ENCODE peak calls at places on chromosomes 5 and 9, in seven cellular contexts. V is dorsolateral prefrontal cortex; W is GM12892; E is stimulated activated effector memory CD8-positive, alpha-beta T cell treated with anti-CD3 and anti-CD28 coated beads, Interleukin-12 subunit alpha, Interleukin-12 subunit beta, amount 100 ng/mL, for 72 hours; N is ACHN; Q is AG08395; H is stimulated activated CD8-positive, alpha-beta memory T cell treated with anti-CD3 and anti-CD28 coated beads, Interleukin-4, amount 100 ng/mL, for 4 hours. G is an unnamed sample.
A peak's percentile ranks its signal among the peaks of the same experiment; 100 is the strongest.

GRCh38 chr9:25703826-25704357 is 25.6 kb upstream of the TUSC1 start:
- DNase-seq in V (no peak), W (no peak), E (no peak), N (no peak), Q (no peak), H (no peak), G (no peak)

GRCh38 chr5:7916171-7916804 is 47.3 kb downstream of the MTRR start:
- DNase-seq in V (no peak), W (no peak), E (no peak), N (no peak), Q (no peak), H (no peak), G (peak; percentile 4)

GRCh38 chr5:88824892-88825781 is 57.8 kb downstream of the MEF2C start:
- DNase-seq in V (no peak), W (no peak), E (no peak), N (no peak), Q (peak; percentile 18), H (no peak), G (peak; percentile 50)

GRCh38 chr9:129225815-129226214 is 47.8 kb upstream of the IER5L start:
- DNase-seq in V (no peak), W (no peak), E (peak; percentile 30), N (no peak), Q (peak; percentile 75), H (peak; percentile 14), G (peak; percentile 48)

GRCh38 chr9:114146735-114147134 is 8.6 kb upstream of the COL27A1 start:
- DNase-seq in V (no peak), W (no peak), E (no peak), N (no peak), Q (no peak), H (no peak), G (no peak)

GRCh38 chr5:73120222-73121108 is at the start of gene TMEM171:
- DNase-seq in V (no peak), W (no peak), E (no peak), N (peak; percentile 58), Q (peak; percentile 52), H (no peak), G (no peak)

GRCh38 chr9:8382777-8383527 is 583.4 kb upstream of the DMAC1 start:
- DNase-seq in V (no peak), W (no peak), E (no peak), N (no peak), Q (no peak), H (no peak), G (no peak)

GRCh38 chr9:122201641-122202040 is 27.1 kb downstream of the LHX6 start:
- DNase-seq in V (no peak), W (no peak), E (no peak), N (no peak), Q (peak; percentile 48), H (no peak), G (peak; percentile 28)

GRCh38 chr9:125189011-125189360 is 617 bp downstream of the PPP6C start:
- DNase-seq in V (peak; percentile 14), W (peak; percentile 32), E (peak; percentile 34), N (no peak), Q (peak; percentile 10), H (no peak), G (no peak)

GRCh38 chr5:154351566-154351965 is 94.2 kb upstream of the SAP30L start:
- DNase-seq in V (no peak), W (no peak), E (no peak), N (no peak), Q (no peak), H (no peak), G (no peak)

GRCh38 chr9:16387382-16387781 is 483.1 kb downstream of the BNC2 start:
- DNase-seq in V (no peak), W (no peak), E (no peak), N (no peak), Q (no peak), H (no peak), G (no peak)

GRCh38 chr5:10124287-10124686 is 125.4 kb downstream of the ATPSCKMT start:
- DNase-seq in V (peak; percentile 53), W (no peak), E (no peak), N (no peak), Q (peak; percentile 10), H (no peak), G (no peak)

GRCh38 chr5:143207058-143207457 is 196.4 kb downstream of the NR3C1 start:
- DNase-seq in V (no peak), W (no peak), E (no peak), N (no peak), Q (no peak), H (no peak), G (no peak)

GRCh38 chr5:143302344-143302743 is 101.1 kb downstream of the NR3C1 start:
- DNase-seq in V (no peak), W (no peak), E (no peak), N (no peak), Q (no peak), H (no peak), G (no peak)